ENCODE peak calls at places on chromosomes 13 and 19, in four cellular contexts. A is mucosa of descending colon, C is activated B cell treated with CpG ODN at 0.5 μM for 24 hours, L is MCF 10A. H is an unnamed sample.

GRCh38 chr13:111243981-111244380 is 76.5 kb upstream of the TEX29 start:
- DNase-seq in A (no peak), C (no peak), L (no peak), H (no peak)

GRCh38 chr19:34428549-34429285 is 536 bp downstream of the UBA2 start:
- DNase-seq in A (no peak), C (no peak), L (peak), H (no peak)

GRCh38 chr19:33564836-33565338 is 43.3 kb upstream of the PEPD start:
- DNase-seq in A (no peak), C (no peak), L (no peak), H (no peak)

GRCh38 chr13:76820759-76821158 is 65.4 kb downstream of the KCTD12 start:
- DNase-seq in A (no peak), C (no peak), L (no peak), H (no peak)

GRCh38 chr13:44906758-44907157 is 82.5 kb downstream of the NUFIP1 start:
- DNase-seq in A (no peak), C (no peak), L (no peak), H (no peak)

GRCh38 chr19:41249707-41250423 is 14.3 kb upstream of the HNRNPUL1 start:
- DNase-seq in A (peak), C (no peak), L (no peak), H (no peak)

GRCh38 chr19:43572172-43572588 is 3.1 kb downstream of the XRCC1 start:
- DNase-seq in A (no peak), C (no peak), L (no peak), H (no peak)

GRCh38 chr13:110443633-110444225 is 117.8 kb downstream of the RAB20 start:
- DNase-seq in A (no peak), C (no peak), L (no peak), H (no peak)

GRCh38 chr19:38362076-38362945 is 12.1 kb upstream of the PSMD8 start:
- DNase-seq in A (peak), C (peak), L (peak), H (peak)

GRCh38 chr19:1566392-1567115 is 1.6 kb downstream of the MEX3D start:
- DNase-seq in A (peak), C (no peak), L (peak), H (peak)

DNA sequence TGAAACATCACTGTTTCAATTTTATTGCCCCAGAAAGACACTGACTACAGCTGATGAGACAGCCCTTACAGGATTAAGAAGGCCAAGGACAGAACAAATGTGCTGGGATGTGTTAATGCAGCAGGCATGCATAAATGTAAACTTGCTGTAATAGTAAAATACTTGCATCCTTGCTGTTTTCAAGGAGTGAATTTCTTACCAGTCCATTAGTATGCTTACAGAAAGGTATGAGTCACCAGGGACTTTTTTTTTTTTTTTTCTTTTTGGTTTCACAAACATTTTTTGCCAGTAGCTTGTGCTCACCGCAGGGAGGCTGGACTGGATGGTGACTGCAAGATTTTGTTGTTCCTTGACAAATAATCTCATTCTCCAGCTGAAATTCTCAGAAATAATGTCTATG is 55.1 kb downstream of the GPR180 start:
- DNase-seq in A (no peak), C (no peak), L (peak), H (no peak)
- TF ChIP-seq CTCF in A (no peak), C (no peak), L (no peak), H (no peak)

GRCh38 chr13:67048084-67048792 is 181.9 kb downstream of the PCDH9 start:
- DNase-seq in A (no peak), C (no peak), L (peak), H (no peak)
- TF ChIP-seq CTCF in A (no peak), C (no peak), L (no peak), H (no peak)

GRCh38 chr13:33373624-33374023 is 88.1 kb upstream of the STARD13 start:
- DNase-seq in A (no peak), C (no peak), L (no peak), H (no peak)
- TF ChIP-seq CTCF in A (no peak), C (no peak), L (no peak), H (peak)

GRCh38 chr19:13154911-13155471 is 4.8 kb downstream of the IER2 start:
- DNase-seq in A (peak), C (peak), L (peak), H (peak)
- TF ChIP-seq CTCF in A (no peak), C (no peak), L (no peak), H (peak)

DNA sequence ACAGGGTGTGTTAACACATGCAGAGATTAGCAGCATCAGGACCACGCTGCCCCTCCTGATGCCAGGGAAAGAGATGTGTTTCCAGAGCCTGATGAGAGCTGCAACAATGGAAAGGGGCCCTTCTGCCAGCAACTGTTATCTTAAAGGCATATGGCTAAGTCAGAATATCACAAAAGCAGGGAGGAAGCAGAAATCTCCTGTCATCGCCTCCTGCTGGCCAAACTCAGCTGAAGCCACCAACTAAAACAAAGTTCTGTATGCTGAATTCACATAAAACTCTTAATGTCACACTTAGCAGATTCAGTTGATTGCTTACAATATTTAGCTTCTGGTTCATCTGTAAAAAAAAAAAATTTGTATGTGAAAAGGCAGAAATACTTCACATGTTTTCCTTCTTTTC is 178.2 kb downstream of the GPC5 start:
- DNase-seq in A (peak), C (no peak), L (peak), H (no peak)
- TF ChIP-seq CTCF in A (no peak), C (no peak), L (no peak), H (peak)

DNA sequence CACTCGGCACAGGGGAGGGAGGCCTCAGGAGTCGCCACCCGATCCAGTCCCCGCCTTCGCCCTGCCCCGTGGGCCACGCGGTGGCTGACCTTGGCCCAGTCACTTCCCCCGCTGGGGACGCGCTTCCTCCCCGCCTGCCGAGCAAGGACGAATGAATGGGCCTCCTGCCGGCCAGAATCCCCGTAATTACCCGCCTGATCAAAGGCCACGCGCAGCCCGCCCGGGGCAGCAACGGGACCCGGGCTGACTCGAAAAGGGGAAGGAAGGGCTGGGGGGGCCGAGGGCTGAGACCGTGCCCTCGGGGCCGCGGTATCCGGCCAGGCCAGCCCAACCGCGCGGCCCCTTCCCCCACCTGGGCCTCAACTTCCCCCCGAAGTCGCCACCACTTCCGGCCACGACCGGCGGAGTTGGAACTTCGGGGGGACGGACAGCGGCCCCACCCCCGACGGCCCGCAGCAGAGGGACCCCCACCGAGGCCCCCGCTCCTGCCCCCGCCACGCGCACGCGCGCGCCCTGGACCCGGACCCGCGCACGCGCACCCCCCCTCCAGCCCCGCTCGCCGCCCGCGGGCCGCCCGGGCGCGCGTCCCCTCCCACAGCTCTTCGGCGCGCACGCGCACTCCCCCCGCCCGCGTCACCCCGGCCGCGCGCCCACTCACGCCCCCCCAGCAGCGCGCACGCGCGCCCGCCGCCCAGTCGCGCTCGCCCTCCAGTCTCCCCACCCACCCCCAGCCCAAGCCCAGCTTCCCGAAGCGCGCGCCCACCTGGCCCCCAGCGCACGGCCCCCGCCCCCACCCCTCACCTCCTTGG is 520 bp downstream of the ZNF787 start:
- DNase-seq in A (peak), C (peak), L (peak), H (peak)
- TF ChIP-seq CTCF in A (no peak), C (no peak), L (no peak), H (peak)

GRCh38 chr13:43326100-43326499 is 302.7 kb downstream of the DNAJC15 start:
- DNase-seq in A (no peak), C (no peak), L (no peak), H (no peak)
- TF ChIP-seq CTCF in A (no peak), C (no peak), L (no peak), H (no peak)

GRCh38 chr19:42424712-42425131 is 2.5 kb downstream of the LIPE start:
- DNase-seq in A (no peak), C (no peak), L (no peak), H (no peak)
- TF ChIP-seq CTCF in A (no peak), C (no peak), L (no peak), H (peak)

DNA sequence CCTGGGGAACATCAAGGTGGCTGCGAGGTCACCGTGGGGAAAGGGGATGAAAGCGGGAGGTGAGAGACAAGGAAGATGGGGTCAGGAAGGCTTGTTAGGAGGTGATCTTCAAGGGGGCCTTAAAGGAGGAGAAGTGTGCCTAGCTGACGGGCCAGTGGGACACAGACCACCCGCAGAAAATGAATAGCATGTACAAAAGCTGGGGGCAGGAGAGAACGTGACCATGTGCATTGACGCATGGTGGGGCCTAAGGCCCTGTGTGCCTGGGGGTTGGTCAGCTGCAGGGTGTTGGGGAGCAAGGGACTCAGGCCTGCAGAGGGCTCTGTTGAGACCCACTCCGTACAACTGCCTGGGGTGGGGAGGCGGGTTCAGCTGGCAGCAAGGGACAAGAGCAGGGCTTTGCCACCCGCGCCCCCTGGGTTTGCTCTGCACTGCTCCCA is 5.9 kb downstream of the RAB8A start:
- DNase-seq in A (no peak), C (peak), L (no peak), H (no peak)
- TF ChIP-seq CTCF in A (no peak), C (no peak), L (no peak), H (no peak)

GRCh38 chr13:114282143-114282685 is 813 bp downstream of the UPF3A start:
- DNase-seq in A (peak), C (peak), L (peak), H (peak)
- TF ChIP-seq CTCF in A (no peak), C (no peak), L (no peak), H (no peak)

H was measured in progenitor cell of endocrine pancreas.